ENCODE peak calls at places on chromosomes 12 and 14, in four cellular contexts. D is AG09319, S is stomach, V is nephron progenitor cell. B is an unnamed sample.

GRCh38 chr14:104683653-104684448 is 5.6 kb upstream of the INF2 start:
- DNase-seq in D (no peak), S (no peak), V (no peak), B (no peak)

GRCh38 chr12:119693006-119693405 is 25.1 kb downstream of the PRKAB1 start:
- DNase-seq in D (peak; percentile 95), S (peak; percentile 84), V (no peak), B (no peak)

GRCh38 chr14:68039593-68039992 is 220.0 kb downstream of the RAD51B start:
- DNase-seq in D (no peak), S (no peak), V (no peak), B (no peak)

GRCh38 chr14:54364555-54365415 is 32.0 kb upstream of the CDKN3 start:
- DNase-seq in D (no peak), S (no peak), V (no peak), B (no peak)

GRCh38 chr14:82438416-82438815 is 904.8 kb upstream of the SEL1L start:
- DNase-seq in D (no peak), S (no peak), V (no peak), B (no peak)

GRCh38 chr12:120720972-120721801 is 4.4 kb upstream of the ACADS start:
- DNase-seq in D (no peak), S (no peak), V (no peak), B (no peak)

GRCh38 chr12:39852346-39852745 is 232.7 kb upstream of the ABCD2 start:
- DNase-seq in D (no peak), S (no peak), V (no peak), B (no peak)

GRCh38 chr12:22046090-22046967 is at the start of gene CMAS:
- DNase-seq in D (peak; percentile 28), S (peak; percentile 82), V (peak; percentile 85), B (peak; percentile 56)

GRCh38 chr12:50788562-50788961 is 24.7 kb downstream of the ATF1 start:
- DNase-seq in D (peak; percentile 69), S (no peak), V (no peak), B (no peak)

GRCh38 chr12:23887055-23887835 is 62.2 kb downstream of the SOX5 start:
- DNase-seq in D (no peak), S (no peak), V (no peak), B (no peak)

GRCh38 chr12:96912943-96913342 is 5.9 kb downstream of the NEDD1 start:
- DNase-seq in D (no peak), S (no peak), V (no peak), B (no peak)

GRCh38 chr14:53628747-53629146 is 327.9 kb downstream of the BMP4 start:
- DNase-seq in D (no peak), S (no peak), V (no peak), B (no peak)

GRCh38 chr12:121518656-121519055 is 62.2 kb downstream of the KDM2B start:
- DNase-seq in D (no peak), S (no peak), V (no peak), B (no peak)

GRCh38 chr14:32203928-32204357 is 874 bp upstream of the RNU6-8 start:
- DNase-seq in D (no peak), S (no peak), V (peak; percentile 15), B (no peak)

GRCh38 chr14:98623806-98624430 is 648.1 kb downstream of the BCL11B start:
- DNase-seq in D (no peak), S (no peak), V (no peak), B (no peak)

GRCh38 chr12:78185109-78185508 is 354.4 kb downstream of the NAV3 start:
- DNase-seq in D (no peak), S (no peak), V (no peak), B (no peak)

GRCh38 chr12:83186437-83186836 is 499.7 kb downstream of the TMTC2 start:
- DNase-seq in D (no peak), S (no peak), V (no peak), B (no peak)

GRCh38 chr14:105525861-105526780 is at the start of gene TMEM121:
- DNase-seq in D (no peak), S (no peak), V (peak; percentile 80), B (no peak)

GRCh38 chr12:26135010-26135420 is 10.2 kb upstream of the BHLHE41 start:
- DNase-seq in D (no peak), S (peak; percentile 60), V (no peak), B (no peak)

GRCh38 chr12:123151679-123152454 is 977 bp upstream of the PITPNM2 start:
- DNase-seq in D (no peak), S (no peak), V (peak; percentile 12), B (no peak)

GRCh38 chr14:76537912-76538647 is 162.1 kb downstream of the ESRRB start:
- DNase-seq in D (no peak), S (no peak), V (no peak), B (no peak)

GRCh38 chr14:49999216-49999761 is 106.4 kb downstream of the ARF6 start:
- DNase-seq in D (no peak), S (peak; percentile 86), V (no peak), B (no peak)

GRCh38 chr12:49983892-49984291 is 11.1 kb downstream of the AQP6 start:
- DNase-seq in D (peak; percentile 49), S (no peak), V (no peak), B (no peak)

GRCh38 chr12:106058256-106059182 is 80.2 kb downstream of the NUAK1 start:
- DNase-seq in D (no peak), S (no peak), V (no peak), B (no peak)

GRCh38 chr12:124551268-124552144 is 15.9 kb downstream of the NCOR2 start:
- DNase-seq in D (no peak), S (peak; percentile 48), V (peak; percentile 74), B (no peak)

GRCh38 chr12:109346920-109347319 is 780 bp upstream of the MYO1H start:
- DNase-seq in D (no peak), S (no peak), V (no peak), B (no peak)

GRCh38 chr14:74548881-74549280 is 55.3 kb downstream of the ISCA2 start:
- DNase-seq in D (no peak), S (peak; percentile 30), V (no peak), B (no peak)

GRCh38 chr12:31991146-31991545 is 31.9 kb downstream of the RESF1 start:
- DNase-seq in D (no peak), S (no peak), V (no peak), B (no peak)

GRCh38 chr12:92927436-92928116 is 1.5 kb downstream of the EEA1 start:
- DNase-seq in D (peak; percentile 10), S (no peak), V (no peak), B (no peak)

GRCh38 chr12:92929957-92930356 is 862 bp upstream of the EEA1 start:
- DNase-seq in D (no peak), S (no peak), V (no peak), B (no peak)

GRCh38 chr12:92928962-92929915 is at the start of gene EEA1:
- DNase-seq in D (peak; percentile 92), S (peak; percentile 97), V (peak; percentile 95), B (peak; percentile 94)

GRCh38 chr12:92927055-92927435 is 2.0 kb downstream of the EEA1 start:
- DNase-seq in D (peak; percentile 1), S (no peak), V (no peak), B (no peak)

DNA sequence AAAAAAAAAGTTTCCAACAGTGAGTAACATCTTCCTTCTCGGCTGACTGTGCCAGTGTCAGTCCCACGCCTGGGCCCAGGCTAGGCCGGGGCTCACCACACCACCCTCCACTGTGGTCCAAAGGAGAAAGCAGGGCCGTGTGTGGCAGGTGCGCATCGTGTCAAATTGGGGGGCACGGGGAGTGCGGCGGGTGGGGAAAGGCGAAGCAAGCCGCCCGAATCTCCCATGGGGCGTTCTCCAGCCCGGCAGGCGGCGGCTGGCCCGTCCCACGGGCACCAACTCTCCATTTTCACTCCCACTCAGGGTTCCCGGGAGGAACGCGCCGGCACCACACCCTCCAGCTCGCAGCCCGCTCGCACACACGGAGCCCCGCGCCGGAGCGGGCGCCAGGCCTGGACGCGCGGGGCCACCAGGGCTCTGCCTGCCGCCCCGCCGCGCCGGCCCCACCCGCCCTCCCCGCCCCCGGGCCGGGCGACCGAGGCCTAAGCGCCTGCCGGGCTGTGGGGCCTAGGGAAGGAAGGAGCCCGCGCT is 599 bp downstream of the EEA1 start:
- DNase-seq in D (peak; percentile 7), S (no peak), V (no peak), B (no peak)
- TF ChIP-seq CTCF in D (no peak), S (no peak), V (no peak), B (no peak)

GRCh38 chr14:103087343-103087835 is 3.4 kb downstream of the LBHD2 start:
- DNase-seq in D (no peak), S (no peak), V (peak; percentile 53), B (no peak)

GRCh38 chr14:103084021-103084919 is at the start of gene LBHD2:
- DNase-seq in D (no peak), S (no peak), V (peak; percentile 56), B (no peak)

GRCh38 chr14:103086771-103087342 is 2.8 kb downstream of the LBHD2 start:
- DNase-seq in D (no peak), S (no peak), V (no peak), B (no peak)

GRCh38 chr14:103081951-103082350 is 2.1 kb upstream of the LBHD2 start:
- DNase-seq in D (no peak), S (no peak), V (no peak), B (no peak)

GRCh38 chr14:103085106-103086091 is 1.4 kb downstream of the LBHD2 start:
- DNase-seq in D (no peak), S (no peak), V (no peak), B (no peak)
- TF ChIP-seq CTCF in D (peak; percentile 1), S (no peak), V (peak; percentile 16), B (no peak)

GRCh38 chr14:60331201-60332045 is 82.4 kb downstream of the PPM1A start:
- DNase-seq in D (no peak), S (peak; percentile 73), V (peak; percentile 89), B (peak; percentile 78)

GRCh38 chr14:60324837-60325236 is 75.8 kb downstream of the PPM1A start:
- DNase-seq in D (no peak), S (no peak), V (no peak), B (no peak)

GRCh38 chr14:60328588-60328987 is 79.6 kb downstream of the PPM1A start:
- DNase-seq in D (no peak), S (no peak), V (no peak), B (no peak)

GRCh38 chr14:60326274-60326673 is 77.3 kb downstream of the PPM1A start:
- DNase-seq in D (no peak), S (no peak), V (no peak), B (no peak)

DNA sequence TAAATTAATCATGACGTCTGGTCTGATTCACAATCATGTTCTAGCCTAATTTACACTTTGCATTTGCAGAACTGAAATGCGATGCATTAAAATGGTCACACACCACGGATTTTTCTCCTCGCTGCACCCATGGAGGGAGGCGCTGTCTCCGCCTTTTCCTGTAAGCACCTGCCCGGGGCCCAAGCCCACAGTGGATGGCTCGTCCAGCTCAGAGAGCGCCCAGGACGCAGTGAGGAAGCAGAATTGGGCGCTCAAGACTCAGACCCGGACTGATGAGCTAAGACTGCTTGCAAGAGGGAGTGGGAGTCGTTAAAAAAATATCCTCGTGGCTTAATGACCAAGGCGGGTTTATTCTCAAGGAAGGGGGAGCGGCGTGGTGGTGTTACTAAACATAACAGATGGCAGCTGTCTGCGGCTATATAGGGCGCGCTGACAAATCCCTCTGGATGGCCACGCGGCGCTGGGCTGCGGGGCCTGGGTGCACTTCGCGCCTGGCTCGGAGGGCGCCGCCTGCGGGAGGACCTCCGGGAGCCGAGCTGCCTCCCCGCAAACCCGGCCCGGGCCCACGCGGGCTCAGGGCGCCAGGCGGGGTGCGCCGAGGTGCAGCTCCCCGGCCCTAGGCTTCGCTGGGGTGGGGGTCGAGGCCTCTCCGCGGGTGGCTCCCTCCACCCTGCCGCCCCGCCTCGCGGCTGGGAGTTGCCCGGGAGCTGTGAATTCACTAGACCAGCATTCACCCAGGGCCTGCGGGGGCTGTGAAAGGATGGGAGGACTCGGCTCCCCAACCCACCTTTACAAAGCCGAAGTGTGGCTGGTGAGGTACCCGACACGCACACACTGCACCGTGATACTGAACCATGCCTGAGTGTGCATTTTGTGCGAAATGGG is 78.7 kb downstream of the PPM1A start:
- DNase-seq in D (no peak), S (peak; percentile 56), V (peak; percentile 41), B (no peak)
- TF ChIP-seq CTCF in D (no peak), S (no peak), V (no peak), B (no peak)

GRCh38 chr14:61568572-61569011 is 126.7 kb upstream of the HIF1A start:
- DNase-seq in D (no peak), S (peak; percentile 72), V (peak; percentile 34), B (no peak)
- TF ChIP-seq CTCF in D (no peak), S (no peak), V (no peak), B (no peak)